ENCODE peak calls at places on chromosome 22, in nine cellular contexts. W is Right ventricle myocardium superior; U is HTR-8/SVneo; H is GM03348; G is AG04450; B is fibroblast of mammary gland; D is H9; Y is fibroblast of villous mesenchyme; N is stimulated activated CD4-positive, alpha-beta T cell treated with anti-CD3 and anti-CD28 coated beads, Interleukin-15, amount 100 ng/mL, for 1 hour. X is an unnamed sample.

GRCh38 chr22:25018009-25018408 is 65.5 kb downstream of the KIAA1671 start:
- DNase-seq in G (no peak), Y (no peak), U (no peak), B (no peak), H (no peak), N (no peak), D (no peak), W (no peak), X (no peak)

GRCh38 chr22:29166180-29166579 is 39.5 kb upstream of the EMID1 start:
- DNase-seq in Y (no peak), U (no peak), H (no peak), B (no peak), D (no peak), G (no peak), N (no peak), W (no peak), X (no peak)

GRCh38 chr22:43066844-43067385 is 22.3 kb downstream of the TTLL1 start:
- DNase-seq in D (no peak), N (no peak), H (no peak), B (peak), Y (peak), W (no peak), U (peak), G (no peak), X (no peak)

GRCh38 chr22:33476716-33477115 is 418.5 kb upstream of the SYN3 start:
- DNase-seq in G (no peak), U (no peak), B (no peak), W (no peak), N (no peak), H (peak), Y (no peak), D (no peak), X (no peak)

GRCh38 chr22:33188316-33188715 is 130.1 kb upstream of the SYN3 start:
- DNase-seq in Y (no peak), H (no peak), G (no peak), D (no peak), N (no peak), U (no peak), W (no peak), B (peak), X (no peak)

GRCh38 chr22:36334081-36334831 is 53.5 kb downstream of the MYH9 start:
- DNase-seq in G (no peak), U (no peak), N (no peak), Y (no peak), W (peak), H (no peak), D (peak), B (no peak), X (peak)

GRCh38 chr22:41908409-41909289 is 6.2 kb downstream of the SHISA8 start:
- DNase-seq in U (no peak), W (no peak), N (no peak), H (no peak), D (peak), B (no peak), Y (no peak), G (no peak), X (no peak)

GRCh38 chr22:19117111-19117512 is 5.1 kb downstream of the DGCR2 start:
- DNase-seq in G (no peak), H (no peak), N (no peak), D (no peak), Y (no peak), B (no peak), W (no peak), U (no peak), X (no peak)

GRCh38 chr22:33923660-33924246 is 3.5 kb upstream of the LARGE1 start:
- DNase-seq in B (peak), U (peak), G (peak), H (peak), Y (peak), N (no peak), D (peak), W (peak), X (peak)

GRCh38 chr22:18057568-18058209 is 20.1 kb upstream of the PEX26 start:
- DNase-seq in W (peak), U (peak), B (peak), H (peak), G (peak), D (no peak), Y (peak), N (no peak), X (peak)

GRCh38 chr22:47632646-47633045 is 870.2 kb downstream of the TBC1D22A start:
- DNase-seq in B (no peak), N (no peak), G (no peak), D (no peak), Y (no peak), W (no peak), U (no peak), H (no peak), X (no peak)

GRCh38 chr22:50674606-50675552 is 2.3 kb downstream of the SHANK3 start:
- DNase-seq in W (no peak), D (peak), B (no peak), U (no peak), Y (peak), H (peak), G (no peak), N (no peak), X (peak)

GRCh38 chr22:42075277-42075676 is 1.2 kb downstream of the PHETA2 start:
- DNase-seq in B (no peak), D (no peak), N (no peak), H (no peak), U (no peak), Y (no peak), W (no peak), G (no peak), X (no peak)

GRCh38 chr22:32994921-32995320 is 63.3 kb downstream of the SYN3 start:
- DNase-seq in Y (no peak), D (no peak), W (no peak), U (no peak), N (no peak), B (no peak), H (no peak), G (no peak), X (no peak)

X was measured in right cardiac atrium.